ENCODE peak calls at places on chromosome 17, in ten cellular contexts. D, C, O, P, S, Z, L, T, V and Y are unnamed samples.

GRCh38 chr17:37107406-37108083 is 158.8 kb downstream of the AATF start:
- DNase-seq in D (no peak), C (peak), O (peak), P (no peak), S (peak), Z (peak), L (no peak), T (no peak), V (peak), Y (no peak)

GRCh38 chr17:67374329-67375053 is 2.6 kb upstream of the PITPNC1 start:
- DNase-seq in D (peak), C (peak), O (peak), P (peak), S (peak), Z (peak), L (peak), T (peak), V (peak), Y (peak)

GRCh38 chr17:69870751-69871199 is 204.2 kb upstream of the KCNJ16 start:
- DNase-seq in D (peak), C (no peak), O (no peak), P (peak), S (peak), Z (no peak), L (no peak), T (no peak), V (peak), Y (peak)

GRCh38 chr17:65584604-65585521 is 23.4 kb upstream of the AXIN2 start:
- DNase-seq in D (no peak), C (no peak), O (peak), P (peak), S (peak), Z (peak), L (no peak), T (no peak), V (no peak), Y (peak)

GRCh38 chr17:72599891-72600290 is 479.1 kb downstream of the SOX9 start:
- DNase-seq in D (no peak), C (no peak), O (no peak), P (no peak), S (no peak), Z (no peak), L (no peak), T (no peak), V (peak), Y (no peak)

GRCh38 chr17:27244481-27245223 is 49.3 kb upstream of the WSB1 start:
- DNase-seq in D (no peak), C (peak), O (peak), P (peak), S (peak), Z (peak), L (no peak), T (no peak), V (peak), Y (peak)

GRCh38 chr17:81473019-81473418 is 39.6 kb downstream of the ACTG1 start:
- DNase-seq in D (no peak), C (no peak), O (no peak), P (no peak), S (no peak), Z (no peak), L (no peak), T (no peak), V (no peak), Y (no peak)

GRCh38 chr17:2710075-2710803 is 1.3 kb downstream of the CLUH start:
- DNase-seq in D (no peak), C (no peak), O (no peak), P (no peak), S (peak), Z (no peak), L (no peak), T (no peak), V (no peak), Y (no peak)

GRCh38 chr17:56540791-56541190 is 52.7 kb upstream of the NOG start:
- DNase-seq in D (peak), C (no peak), O (no peak), P (no peak), S (no peak), Z (no peak), L (no peak), T (no peak), V (no peak), Y (no peak)

GRCh38 chr17:7997186-7997585 is 5.2 kb upstream of the GUCY2D start:
- DNase-seq in D (peak), C (no peak), O (peak), P (peak), S (peak), Z (no peak), L (no peak), T (no peak), V (peak), Y (no peak)

GRCh38 chr17:59851431-59852375 is 41.0 kb downstream of the TUBD1 start:
- DNase-seq in D (no peak), C (no peak), O (no peak), P (peak), S (peak), Z (peak), L (no peak), T (no peak), V (no peak), Y (peak)

GRCh38 chr17:80817321-80817845 is 174.3 kb upstream of the CHMP6 start:
- DNase-seq in D (no peak), C (peak), O (no peak), P (no peak), S (no peak), Z (no peak), L (no peak), T (no peak), V (no peak), Y (no peak)

DNA sequence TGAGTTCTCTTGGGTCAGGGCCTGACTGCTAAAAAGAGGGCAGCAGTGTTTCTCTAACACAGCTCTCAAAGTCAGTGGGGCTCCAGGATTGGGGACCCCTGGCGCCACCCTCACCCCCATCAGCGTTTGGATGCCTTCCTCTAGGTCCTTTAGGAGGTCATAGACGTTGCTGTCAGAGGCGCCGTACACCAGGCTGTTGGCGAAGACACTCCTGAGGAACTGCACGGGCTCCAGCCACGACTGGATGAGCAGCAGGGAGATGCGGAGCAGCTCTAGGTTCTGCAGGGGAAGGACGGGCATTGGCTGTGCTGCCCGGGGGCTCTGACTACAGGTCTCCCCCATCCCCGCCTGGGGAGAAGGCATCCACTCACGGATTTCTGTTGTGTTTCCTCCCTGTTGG is 993 bp downstream of the GH1 start:
- DNase-seq in D (no peak), C (peak), O (no peak), P (no peak), S (no peak), Z (no peak), L (no peak), T (no peak), V (no peak), Y (no peak)
- TF ChIP-seq CTCF in D (no peak), C (no peak), O (no peak), P (no peak), S (no peak), Z (no peak), L (no peak), T (no peak), V (no peak), Y (no peak)

DNA sequence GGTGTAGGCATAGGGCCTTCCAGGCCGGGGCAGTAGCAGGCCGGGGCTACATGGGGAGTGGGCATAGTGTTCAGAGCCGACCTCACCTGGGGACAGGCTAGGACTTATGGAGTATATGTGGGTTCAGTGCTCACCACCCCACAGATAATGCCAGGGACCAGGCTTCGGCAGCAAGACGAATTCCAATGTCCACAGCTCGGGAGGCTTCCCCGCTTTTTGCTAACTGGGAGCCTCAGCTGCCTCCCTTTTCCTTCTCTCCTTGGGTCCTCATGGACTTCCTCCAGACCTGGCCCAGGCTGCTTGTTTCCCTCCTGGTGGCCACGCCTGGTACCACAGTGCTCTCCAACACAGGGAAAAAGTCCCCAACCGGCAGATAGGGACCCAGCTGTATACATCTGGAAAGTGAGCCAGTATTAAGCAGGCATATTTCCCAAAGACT is 20.1 kb upstream of the SLC46A1 start:
- DNase-seq in D (peak), C (no peak), O (no peak), P (peak), S (no peak), Z (no peak), L (peak), T (no peak), V (peak), Y (no peak)
- TF ChIP-seq CTCF in D (peak), C (peak), O (no peak), P (peak), S (peak), Z (no peak), L (peak), T (peak), V (peak), Y (peak)

GRCh38 chr17:39942076-39942475 is 14.5 kb downstream of the LRRC3C start:
- DNase-seq in D (no peak), C (no peak), O (no peak), P (no peak), S (no peak), Z (no peak), L (no peak), T (no peak), V (no peak), Y (no peak)

GRCh38 chr17:39938140-39938869 is 10.8 kb downstream of the LRRC3C start:
- DNase-seq in D (no peak), C (no peak), O (no peak), P (no peak), S (no peak), Z (no peak), L (no peak), T (no peak), V (no peak), Y (no peak)

GRCh38 chr17:39939031-39939430 is 11.5 kb downstream of the LRRC3C start:
- DNase-seq in D (no peak), C (no peak), O (no peak), P (no peak), S (peak), Z (no peak), L (no peak), T (no peak), V (peak), Y (no peak)

GRCh38 chr17:39937462-39937861 is 9.9 kb downstream of the LRRC3C start:
- DNase-seq in D (no peak), C (no peak), O (no peak), P (no peak), S (no peak), Z (no peak), L (no peak), T (no peak), V (no peak), Y (no peak)

GRCh38 chr17:39939588-39940419 is 12.3 kb downstream of the LRRC3C start:
- DNase-seq in D (no peak), C (no peak), O (peak), P (peak), S (peak), Z (no peak), L (no peak), T (no peak), V (peak), Y (peak)
- TF ChIP-seq CTCF in D (peak), C (peak), O (peak), P (peak), S (peak), Z (peak), L (peak), T (peak), V (no peak), Y (peak)

GRCh38 chr17:47735536-47736011 is 2.5 kb downstream of the TBX21 start:
- DNase-seq in D (no peak), C (no peak), O (no peak), P (no peak), S (no peak), Z (no peak), L (no peak), T (no peak), V (no peak), Y (no peak)
- TF ChIP-seq CTCF in D (no peak), C (no peak), O (no peak), P (no peak), S (no peak), Z (no peak), L (no peak), T (no peak), V (no peak), Y (no peak)

GRCh38 chr17:49602783-49603182 is 27.1 kb downstream of the NXPH3 start:
- DNase-seq in D (no peak), C (no peak), O (no peak), P (no peak), S (no peak), Z (no peak), L (no peak), T (no peak), V (no peak), Y (no peak)

GRCh38 chr17:49603238-49603637 is 27.6 kb downstream of the NXPH3 start:
- DNase-seq in D (no peak), C (no peak), O (no peak), P (peak), S (no peak), Z (no peak), L (no peak), T (no peak), V (no peak), Y (no peak)

GRCh38 chr17:49600949-49601348 is 25.3 kb downstream of the NXPH3 start:
- DNase-seq in D (no peak), C (no peak), O (no peak), P (no peak), S (no peak), Z (no peak), L (no peak), T (no peak), V (no peak), Y (no peak)

GRCh38 chr17:49604314-49604869 is 28.7 kb downstream of the NXPH3 start:
- DNase-seq in D (no peak), C (no peak), O (no peak), P (no peak), S (no peak), Z (no peak), L (no peak), T (no peak), V (no peak), Y (no peak)

GRCh38 chr17:49603720-49604119 is 28.0 kb downstream of the NXPH3 start:
- DNase-seq in D (no peak), C (no peak), O (no peak), P (peak), S (no peak), Z (no peak), L (no peak), T (no peak), V (no peak), Y (no peak)
- TF ChIP-seq CTCF in D (peak), C (no peak), O (no peak), P (peak), S (peak), Z (no peak), L (peak), T (no peak), V (no peak), Y (no peak)

GRCh38 chr17:20010099-20010863 is 1.1 kb downstream of the SPECC1 start:
- DNase-seq in D (peak), C (no peak), O (peak), P (peak), S (peak), Z (no peak), L (peak), T (no peak), V (peak), Y (no peak)
- TF ChIP-seq CTCF in D (peak), C (peak), O (peak), P (peak), S (peak), Z (no peak), L (peak), T (peak), V (peak), Y (peak)

GRCh38 chr17:47192549-47192948 is 3.5 kb upstream of the CDC27 start:
- DNase-seq in D (no peak), C (no peak), O (no peak), P (no peak), S (peak), Z (no peak), L (no peak), T (no peak), V (no peak), Y (no peak)

GRCh38 chr17:47188266-47188665 is 829 bp downstream of the CDC27 start:
- DNase-seq in D (no peak), C (no peak), O (no peak), P (peak), S (peak), Z (no peak), L (no peak), T (no peak), V (peak), Y (no peak)

GRCh38 chr17:47189732-47190621 is 882 bp upstream of the CDC27 start:
- DNase-seq in D (no peak), C (no peak), O (no peak), P (no peak), S (no peak), Z (no peak), L (no peak), T (no peak), V (no peak), Y (no peak)

GRCh38 chr17:47188799-47189731 is at the start of gene CDC27:
- DNase-seq in D (peak), C (peak), O (peak), P (peak), S (peak), Z (peak), L (peak), T (peak), V (peak), Y (peak)

GRCh38 chr17:47190770-47191169 is 1.7 kb upstream of the CDC27 start:
- DNase-seq in D (no peak), C (no peak), O (no peak), P (no peak), S (no peak), Z (no peak), L (no peak), T (no peak), V (no peak), Y (no peak)
- TF ChIP-seq CTCF in D (no peak), C (no peak), O (no peak), P (no peak), S (no peak), Z (no peak), L (no peak), T (no peak), V (no peak), Y (no peak)